ENCODE peak calls at places on chromosomes 11 and 22, in four cellular contexts. L is K562, I is GM12878, R is GM23338. J is an unnamed sample.

GRCh38 chr22:27794244-27794643 is 7.3 kb downstream of the MN1 start:
- DNase-seq in L (no peak), I (no peak), R (peak), J (no peak)

GRCh38 chr22:30021338-30021737 is 58.9 kb upstream of the HORMAD2 start:
- DNase-seq in L (no peak), I (no peak), R (no peak), J (no peak)

GRCh38 chr11:101187748-101188147 is 58.1 kb upstream of the PGR start:
- DNase-seq in L (no peak), I (no peak), R (no peak), J (no peak)

GRCh38 chr11:110470716-110471115 is 41.0 kb downstream of the FDX1 start:
- DNase-seq in L (no peak), I (no peak), R (no peak), J (no peak)

GRCh38 chr11:3121416-3121815 is 43.7 kb downstream of the OSBPL5 start:
- DNase-seq in L (no peak), I (no peak), R (no peak), J (no peak)

GRCh38 chr11:110432713-110433392 is 3.1 kb downstream of the FDX1 start:
- DNase-seq in L (no peak), I (no peak), R (no peak), J (no peak)

GRCh38 chr11:134763030-134763388 is 351.0 kb upstream of the B3GAT1 start:
- DNase-seq in L (no peak), I (no peak), R (no peak), J (no peak)

GRCh38 chr22:39932918-39933649 is 27.1 kb upstream of the TMA7B start:
- DNase-seq in L (peak), I (no peak), R (peak), J (peak)

GRCh38 chr11:100821198-100821597 is 134.1 kb downstream of the ARHGAP42 start:
- DNase-seq in L (no peak), I (no peak), R (peak), J (no peak)

GRCh38 chr22:47835726-47836125 is 1073.3 kb downstream of the TBC1D22A start:
- DNase-seq in L (no peak), I (no peak), R (no peak), J (peak)

GRCh38 chr11:126115253-126115540 is 52.5 kb upstream of the CDON start:
- DNase-seq in L (no peak), I (no peak), R (no peak), J (no peak)

GRCh38 chr11:16912607-16913006 is 101.6 kb downstream of the PLEKHA7 start:
- DNase-seq in L (no peak), I (no peak), R (peak), J (no peak)

GRCh38 chr22:43183496-43184263 is 3.3 kb downstream of the TTLL12 start:
- DNase-seq in L (peak), I (no peak), R (no peak), J (peak)

GRCh38 chr11:76782526-76783293 is 446 bp upstream of the TSKU start:
- DNase-seq in L (peak), I (no peak), R (peak), J (peak)

GRCh38 chr11:65606876-65607613 is 7.0 kb downstream of the MAP3K11 start:
- DNase-seq in L (peak), I (no peak), R (peak), J (no peak)

GRCh38 chr11:125935629-125936199 is 10.1 kb upstream of the VSIG10L2 start:
- DNase-seq in L (no peak), I (no peak), R (no peak), J (no peak)

DNA sequence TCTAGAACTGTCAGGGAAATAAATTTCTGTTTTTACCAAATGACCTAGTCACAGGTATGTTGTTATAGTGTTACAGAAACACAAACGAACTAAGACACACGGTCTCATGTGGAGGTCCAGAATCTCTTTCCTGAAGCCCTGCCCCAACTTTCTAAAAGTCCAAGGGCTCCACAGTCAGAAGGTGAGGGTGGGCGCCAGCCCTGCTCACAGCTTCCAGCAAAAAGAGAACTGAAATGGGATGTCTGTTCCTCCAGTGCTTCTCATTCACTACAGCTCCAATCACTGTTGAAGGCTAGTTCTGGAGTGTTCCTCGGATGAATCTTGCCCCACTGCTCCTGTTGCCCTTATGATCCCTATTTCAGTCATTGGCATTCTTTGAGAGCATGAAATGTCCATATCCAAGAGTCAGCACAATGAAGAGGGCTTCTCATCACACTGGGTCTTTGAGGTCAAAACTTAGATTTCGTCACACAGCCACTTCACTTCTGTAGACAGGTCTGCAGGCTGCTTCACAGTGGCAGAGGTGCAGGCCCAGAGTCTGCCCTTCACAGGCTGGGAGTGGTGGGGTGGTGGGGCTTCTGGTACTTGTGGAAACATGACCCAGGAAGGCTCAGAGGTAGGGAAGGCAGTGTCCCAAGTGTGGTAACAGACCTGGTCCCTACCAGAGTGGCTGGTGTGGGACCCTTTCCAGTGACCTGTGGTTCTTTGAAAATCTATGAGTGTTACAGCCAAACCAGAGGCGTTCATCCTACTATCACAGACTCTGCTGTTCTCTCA is 34.9 kb downstream of the FAM181B start:
- DNase-seq in L (no peak), I (no peak), R (no peak), J (no peak)
- H2AFZ ChIP-seq in L (no peak), I (no peak), R (no peak), J (no peak)

GRCh38 chr11:85027346-85027745 is 599.8 kb downstream of the DLG2 start:
- DNase-seq in L (no peak), I (no peak), R (no peak), J (no peak)
- TF ChIP-seq JUNB in L (no peak), I (no peak), R (no peak), J (no peak)

GRCh38 chr11:40230821-40231220 is 1228.6 kb downstream of the LRRC4C start:
- DNase-seq in L (no peak), I (no peak), R (no peak), J (no peak)

GRCh38 chr11:40240284-40240683 is 1219.2 kb downstream of the LRRC4C start:
- DNase-seq in L (no peak), I (no peak), R (no peak), J (no peak)

GRCh38 chr11:40241524-40242037 is 1217.9 kb downstream of the LRRC4C start:
- DNase-seq in L (no peak), I (peak), R (no peak), J (no peak)

DNA sequence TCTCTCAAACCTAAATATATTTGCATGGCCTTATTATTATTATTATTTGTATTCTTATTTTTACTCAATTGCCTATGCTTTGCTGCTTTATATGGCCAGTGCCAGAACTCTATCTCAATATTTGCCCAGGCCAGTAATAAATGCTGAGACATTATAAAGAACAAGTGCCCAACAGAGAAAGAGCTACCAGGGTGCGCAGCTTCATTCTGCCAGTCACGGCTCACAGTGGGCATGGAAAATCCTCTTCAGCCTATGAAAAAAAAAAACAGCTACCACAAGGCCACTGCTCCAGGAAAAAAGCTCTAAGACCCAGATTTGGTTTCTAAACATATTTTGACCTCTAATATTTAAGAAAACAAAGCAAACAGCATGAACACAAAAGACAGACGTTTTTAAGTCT is 1223.6 kb downstream of the LRRC4C start:
- DNase-seq in L (no peak), I (no peak), R (no peak), J (no peak)
- H2AFZ ChIP-seq in L (no peak), I (no peak), R (no peak), J (no peak)

GRCh38 chr22:36435516-36436415 is 45.7 kb downstream of the TXN2 start:
- DNase-seq in L (no peak), I (peak), R (peak), J (peak)

GRCh38 chr22:36443198-36443770 is 38.2 kb downstream of the TXN2 start:
- DNase-seq in L (no peak), I (no peak), R (no peak), J (no peak)

GRCh38 chr22:36442506-36443197 is 38.8 kb downstream of the TXN2 start:
- DNase-seq in L (no peak), I (no peak), R (no peak), J (no peak)

GRCh38 chr22:36440429-36441002 is 40.9 kb downstream of the TXN2 start:
- DNase-seq in L (no peak), I (no peak), R (no peak), J (no peak)

GRCh38 chr22:36439481-36440271 is 41.8 kb downstream of the TXN2 start:
- DNase-seq in L (peak), I (no peak), R (no peak), J (peak)
- TF ChIP-seq JUNB in L (no peak), I (no peak), R (no peak), J (no peak)

GRCh38 chr22:35380013-35380412 is 883 bp upstream of the HMOX1 start:
- DNase-seq in L (no peak), I (no peak), R (no peak), J (no peak)

GRCh38 chr22:35381424-35381772 is 502 bp downstream of the HMOX1 start:
- DNase-seq in L (no peak), I (no peak), R (no peak), J (no peak)

GRCh38 chr22:35379146-35379993 is 1.5 kb upstream of the HMOX1 start:
- DNase-seq in L (no peak), I (no peak), R (no peak), J (peak)

GRCh38 chr22:35378547-35379078 is 2.3 kb upstream of the HMOX1 start:
- DNase-seq in L (no peak), I (no peak), R (no peak), J (peak)

DNA sequence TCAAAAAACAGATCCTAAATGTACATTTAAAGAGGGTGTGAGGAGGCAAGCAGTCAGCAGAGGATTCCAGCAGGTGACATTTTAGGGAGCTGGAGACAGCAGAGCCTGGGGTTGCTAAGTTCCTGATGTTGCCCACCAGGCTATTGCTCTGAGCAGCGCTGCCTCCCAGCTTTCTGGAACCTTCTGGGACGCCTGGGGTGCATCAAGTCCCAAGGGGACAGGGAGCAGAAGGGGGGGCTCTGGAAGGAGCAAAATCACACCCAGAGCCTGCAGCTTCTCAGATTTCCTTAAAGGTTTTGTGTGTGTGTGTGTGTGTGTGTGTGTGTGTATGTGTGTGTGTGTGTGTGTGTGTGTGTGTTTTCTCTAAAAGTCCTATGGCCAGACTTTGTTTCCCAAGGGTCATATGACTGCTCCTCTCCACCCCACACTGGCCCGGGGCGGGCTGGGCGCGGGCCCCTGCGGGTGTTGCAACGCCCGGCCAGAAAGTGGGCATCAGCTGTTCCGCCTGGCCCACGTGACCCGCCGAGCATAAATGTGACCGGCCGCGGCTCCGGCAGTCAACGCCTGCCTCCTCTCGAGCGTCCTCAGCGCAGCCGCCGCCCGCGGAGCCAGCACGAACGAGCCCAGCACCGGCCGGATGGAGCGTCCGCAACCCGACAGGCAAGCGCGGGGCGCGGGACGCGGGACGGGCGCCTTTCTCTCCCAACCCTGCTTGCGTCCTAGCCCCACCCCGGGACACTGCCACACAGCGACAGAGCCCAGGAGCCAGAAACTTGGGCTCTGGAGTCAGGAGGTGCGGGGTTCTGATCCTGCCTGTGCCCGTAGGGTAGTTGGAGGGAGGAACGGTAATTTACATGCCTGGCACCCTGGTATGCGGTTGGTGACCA is at the start of gene HMOX1:
- DNase-seq in L (no peak), I (no peak), R (peak), J (peak)
- H2AFZ ChIP-seq in L (no peak), I (peak), R (peak), J (no peak)

DNA sequence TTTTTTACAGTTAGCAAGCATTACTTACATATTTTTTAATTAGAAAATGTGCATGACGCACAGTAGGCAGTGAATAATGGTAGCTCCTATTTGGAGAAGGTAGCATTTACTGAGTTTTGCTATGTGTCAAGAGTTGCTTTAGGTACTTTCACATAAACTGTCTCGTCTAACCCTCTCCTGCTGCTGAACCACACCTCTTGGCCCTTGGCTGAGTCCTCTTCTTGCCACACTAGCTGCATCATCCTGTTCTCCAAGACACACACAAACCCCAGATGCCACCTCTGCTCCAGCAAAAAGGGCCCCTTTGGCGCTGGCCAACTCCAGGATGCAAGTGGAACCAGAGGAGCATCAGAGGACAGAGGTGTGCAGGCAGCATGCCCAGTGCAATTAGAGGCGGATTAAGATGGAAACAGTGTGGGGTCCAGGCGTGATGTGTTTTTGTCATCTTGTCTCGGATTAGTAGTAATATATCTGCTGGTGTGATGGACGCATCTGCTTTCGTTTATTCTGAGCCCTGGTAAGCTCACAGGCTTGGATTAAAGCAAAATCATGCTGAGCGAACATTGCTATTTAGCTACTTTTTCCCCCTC is 367.0 kb upstream of the CADM1 start:
- DNase-seq in L (no peak), I (no peak), R (no peak), J (no peak)
- TF ChIP-seq JUNB in L (no peak), I (no peak), R (no peak), J (no peak)

DNA sequence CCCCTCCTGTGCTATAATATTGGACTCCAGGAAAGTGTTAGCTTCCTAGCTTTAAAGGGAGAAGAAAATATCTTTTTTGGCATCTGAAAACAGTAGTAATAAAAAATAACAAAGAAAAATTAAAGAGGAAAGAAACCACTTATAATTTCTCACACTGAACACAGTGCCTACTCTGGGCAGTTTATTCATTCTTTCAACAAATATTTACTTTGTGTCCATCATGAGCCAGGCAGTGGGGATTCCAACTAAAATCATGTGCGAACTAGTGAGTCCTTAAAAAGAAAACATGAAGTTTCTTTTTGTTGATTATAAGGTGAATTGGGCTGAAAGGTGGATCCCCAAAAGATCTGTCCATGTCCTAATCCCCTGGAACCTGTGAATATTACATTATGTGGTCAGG is 16.0 kb upstream of the ELF5 start:
- DNase-seq in L (no peak), I (no peak), R (no peak), J (no peak)
- H2AFZ ChIP-seq in L (no peak), I (no peak), R (no peak), J (no peak)

GRCh38 chr11:102196351-102196750 is 86.1 kb downstream of the YAP1 start:
- DNase-seq in L (no peak), I (no peak), R (no peak), J (no peak)

GRCh38 chr11:102197759-102198158 is 87.5 kb downstream of the YAP1 start:
- DNase-seq in L (no peak), I (no peak), R (peak), J (peak)

GRCh38 chr11:102194983-102195382 is 84.7 kb downstream of the YAP1 start:
- DNase-seq in L (no peak), I (no peak), R (no peak), J (no peak)

GRCh38 chr11:102194257-102194656 is 84.0 kb downstream of the YAP1 start:
- DNase-seq in L (no peak), I (no peak), R (no peak), J (no peak)

DNA sequence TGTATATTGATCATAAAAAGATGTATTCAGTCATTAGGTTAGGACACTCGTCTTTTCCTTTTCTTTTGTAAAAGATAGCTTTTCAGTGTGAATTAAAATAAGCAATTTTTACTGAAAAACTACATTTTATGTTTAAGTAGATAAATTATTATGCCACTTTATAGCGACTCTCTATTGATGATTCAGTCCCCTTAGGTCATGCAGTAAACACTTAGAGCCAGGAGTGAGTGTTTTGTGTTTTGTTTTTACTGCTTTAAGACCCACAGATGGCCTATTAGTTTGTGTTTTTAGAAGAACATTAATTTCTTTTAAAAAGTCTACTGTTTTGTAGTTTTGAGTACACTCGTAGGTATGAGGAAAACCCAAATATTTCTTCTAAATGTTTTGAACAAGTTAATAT is 86.6 kb downstream of the YAP1 start:
- DNase-seq in L (no peak), I (no peak), R (no peak), J (no peak)
- TF ChIP-seq JUNB in L (no peak), I (no peak), R (no peak), J (no peak)

GRCh38 chr11:28547395-28547794 is 439.2 kb downstream of the METTL15 start:
- DNase-seq in L (no peak), I (no peak), R (no peak), J (no peak)
- H2AFZ ChIP-seq in L (no peak), I (no peak), R (no peak), J (no peak)

J was measured in HepG2.